ENCODE peak calls at places on chromosomes 11 and 22, in eight cellular contexts. O is HS-27A, M is left ventricle myocardium inferior, C is GM19239, X is retinal pigment epithelial cell, U is NCI-H460, J is kidney epithelial cell, T is A549. Z is an unnamed sample.

GRCh38 chr11:122307480-122308085 is 191.6 kb upstream of the BLID start:
- DNase-seq in O (no peak), M (no peak), C (no peak), X (no peak), U (no peak), J (no peak), T (no peak), Z (no peak)

GRCh38 chr11:102110761-102111010 is 439 bp downstream of the YAP1 start:
- DNase-seq in O (no peak), M (no peak), C (no peak), X (no peak), U (no peak), J (no peak), T (no peak), Z (no peak)

GRCh38 chr11:26949846-26950245 is 44.1 kb upstream of the FIBIN start:
- DNase-seq in O (no peak), M (no peak), C (no peak), X (no peak), U (no peak), J (no peak), T (no peak), Z (no peak)

GRCh38 chr11:518463-519202 is 11.6 kb upstream of the RNH1 start:
- DNase-seq in O (peak), M (peak), C (peak), X (peak), U (peak), J (peak), T (peak), Z (peak)

GRCh38 chr11:61021661-61022212 is 50.3 kb downstream of the CD6 start:
- DNase-seq in O (no peak), M (no peak), C (no peak), X (no peak), U (no peak), J (no peak), T (no peak), Z (peak)

GRCh38 chr11:46360878-46361277 is 13.6 kb downstream of the DGKZ start:
- DNase-seq in O (no peak), M (no peak), C (no peak), X (no peak), U (no peak), J (no peak), T (no peak), Z (no peak)

GRCh38 chr11:35138949-35139881 is at the start of gene CD44:
- DNase-seq in O (no peak), M (peak), C (no peak), X (no peak), U (peak), J (no peak), T (peak), Z (peak)

GRCh38 chr11:127105578-127105977 is 105.0 kb upstream of the KIRREL3 start:
- DNase-seq in O (no peak), M (no peak), C (no peak), X (no peak), U (no peak), J (no peak), T (no peak), Z (no peak)

GRCh38 chr11:69270929-69271328 is 23.0 kb upstream of the MYEOV start:
- DNase-seq in O (no peak), M (no peak), C (no peak), X (no peak), U (no peak), J (no peak), T (no peak), Z (no peak)

GRCh38 chr22:37802310-37803194 is 5.2 kb upstream of the GCAT start:
- DNase-seq in O (no peak), M (peak), C (no peak), X (no peak), U (no peak), J (no peak), T (no peak), Z (peak)

GRCh38 chr22:39967996-39968968 is 8.1 kb downstream of the TMA7B start:
- DNase-seq in O (no peak), M (peak), C (no peak), X (no peak), U (no peak), J (no peak), T (no peak), Z (peak)

GRCh38 chr11:72685560-72686480 is 11.6 kb upstream of the PDE2A start:
- DNase-seq in O (no peak), M (peak), C (no peak), X (no peak), U (no peak), J (no peak), T (no peak), Z (peak)

GRCh38 chr22:32473388-32473952 is 1.1 kb upstream of the FBXO7 start:
- DNase-seq in O (peak), M (no peak), C (peak), X (peak), U (peak), J (no peak), T (peak), Z (no peak)

GRCh38 chr22:40029189-40029890 is 34.6 kb downstream of the FAM83F start:
- DNase-seq in O (no peak), M (no peak), C (no peak), X (no peak), U (no peak), J (no peak), T (no peak), Z (no peak)

GRCh38 chr22:50247748-50248147 is 2.9 kb upstream of the TUBGCP6 start:
- DNase-seq in O (no peak), M (no peak), C (peak), X (no peak), U (peak), J (no peak), T (no peak), Z (peak)

Z was measured in Right ventricle myocardium superior.